ENCODE peak calls at places on chromosomes 11 and 22, in six cellular contexts. U is GM23248; F is KBM-7; A is iris pigment epithelial cell; J is Peyer's patch; E is activated naive CD8-positive, alpha-beta T cell treated with anti-CD3 and anti-CD28 coated beads, Interleukin-2, amount 50 U/mL, for 16 hours. S is an unnamed sample.

GRCh38 chr22:22598144-22598543 is 39.1 kb upstream of the PRAME start:
- DNase-seq in U (no peak), F (no peak), J (no peak), E (no peak), A (no peak), S (no peak)

GRCh38 chr11:118565062-118565461 is 669 bp downstream of the IFT46 start:
- DNase-seq in U (peak; percentile 78), J (no peak), E (no peak), F (no peak), A (no peak), S (no peak)

GRCh38 chr22:29300807-29301601 is 5.4 kb upstream of the GAS2L1 start:
- DNase-seq in J (peak; percentile 45), U (no peak), F (peak; percentile 28), A (no peak), E (no peak), S (no peak)

GRCh38 chr11:35812850-35813249 is 131.0 kb upstream of the LDLRAD3 start:
- DNase-seq in A (no peak), E (no peak), F (no peak), U (no peak), J (no peak), S (no peak)

GRCh38 chr11:12893787-12894672 is 115.1 kb upstream of the RASSF10 start:
- DNase-seq in A (peak; percentile 59), J (peak; percentile 62), E (no peak), F (peak; percentile 45), U (peak; percentile 67), S (peak; percentile 89)

GRCh38 chr22:24400037-24400725 is 27.2 kb upstream of the ADORA2A start:
- DNase-seq in A (no peak), U (no peak), E (no peak), J (no peak), F (no peak), S (no peak)

GRCh38 chr22:22928666-22929380 is 41.2 kb downstream of the IGLL5 start:
- DNase-seq in A (peak; percentile 26), U (peak; percentile 80), F (peak; percentile 77), J (no peak), E (no peak), S (no peak)

GRCh38 chr11:85685131-85685819 is 720 bp downstream of the CCDC89 start:
- DNase-seq in U (peak; percentile 72), A (no peak), J (no peak), E (no peak), F (no peak), S (no peak)

GRCh38 chr11:75737314-75737713 is 19.7 kb downstream of the MOGAT2 start:
- DNase-seq in E (no peak), U (no peak), J (no peak), F (no peak), A (no peak), S (no peak)

GRCh38 chr11:78869293-78869692 is 294.6 kb upstream of the NARS2 start:
- DNase-seq in A (no peak), J (no peak), U (no peak), F (no peak), E (no peak), S (no peak)

GRCh38 chr22:43182118-43182517 is 4.8 kb downstream of the TTLL12 start:
- DNase-seq in U (no peak), F (no peak), A (no peak), J (no peak), E (no peak), S (no peak)

S was measured in sciatic nerve.